ENCODE peak calls at places on chromosomes 11 and 22, in seven cellular contexts. One of them, this sample, is unnamed.

GRCh38 chr11:69427337-69427736 is 54.1 kb upstream of the LINC01488 start:
- DNase-seq in endothelial cell: no peak
- DNase-seq in RCC 7860: no peak
- DNase-seq in ACHN: no peak
- DNase-seq in activated T-helper 9 cell treated with anti-CD3 and anti-CD28 coated beads, Interleukin-2, amount 50 U/mL, for 16 hours: no peak
- DNase-seq in COR-L47: no peak
- DNase-seq in left ventricle myocardium inferior: no peak
- DNase-seq in this sample: peak; percentile 31

GRCh38 chr11:57675176-57675941 is 7.4 kb downstream of the ZDHHC5 start:
- DNase-seq in endothelial cell: no peak
- DNase-seq in left ventricle myocardium inferior: no peak
- DNase-seq in ACHN: no peak
- DNase-seq in COR-L47: no peak
- DNase-seq in activated T-helper 9 cell treated with anti-CD3 and anti-CD28 coated beads, Interleukin-2, amount 50 U/mL, for 16 hours: no peak
- DNase-seq in RCC 7860: no peak
- DNase-seq in this sample: no peak

GRCh38 chr22:29470159-29470855 is 9.7 kb upstream of the NEFH start:
- DNase-seq in ACHN: peak; percentile 71
- DNase-seq in left ventricle myocardium inferior: peak; percentile 33
- DNase-seq in COR-L47: peak; percentile 39
- DNase-seq in activated T-helper 9 cell treated with anti-CD3 and anti-CD28 coated beads, Interleukin-2, amount 50 U/mL, for 16 hours: peak; percentile 61
- DNase-seq in endothelial cell: peak; percentile 89
- DNase-seq in RCC 7860: peak; percentile 18
- DNase-seq in this sample: peak; percentile 56

GRCh38 chr11:69296890-69297224 is 2.9 kb downstream of the MYEOV start:
- DNase-seq in RCC 7860: no peak
- DNase-seq in activated T-helper 9 cell treated with anti-CD3 and anti-CD28 coated beads, Interleukin-2, amount 50 U/mL, for 16 hours: no peak
- DNase-seq in COR-L47: no peak
- DNase-seq in ACHN: no peak
- DNase-seq in endothelial cell: no peak
- DNase-seq in left ventricle myocardium inferior: peak; percentile 53
- DNase-seq in this sample: peak; percentile 72

GRCh38 chr11:67303132-67303988 is at the start of gene SSH3:
- DNase-seq in endothelial cell: peak; percentile 49
- DNase-seq in activated T-helper 9 cell treated with anti-CD3 and anti-CD28 coated beads, Interleukin-2, amount 50 U/mL, for 16 hours: peak; percentile 36
- DNase-seq in ACHN: peak; percentile 74
- DNase-seq in left ventricle myocardium inferior: peak; percentile 83
- DNase-seq in RCC 7860: peak; percentile 49
- DNase-seq in COR-L47: peak; percentile 40
- DNase-seq in this sample: peak; percentile 89

GRCh38 chr11:130037881-130038601 is 31.7 kb upstream of the APLP2 start:
- DNase-seq in endothelial cell: no peak
- DNase-seq in ACHN: no peak
- DNase-seq in RCC 7860: peak; percentile 60
- DNase-seq in left ventricle myocardium inferior: no peak
- DNase-seq in activated T-helper 9 cell treated with anti-CD3 and anti-CD28 coated beads, Interleukin-2, amount 50 U/mL, for 16 hours: no peak
- DNase-seq in COR-L47: no peak
- DNase-seq in this sample: no peak

GRCh38 chr11:42764936-42765335 is 546.9 kb upstream of the API5 start:
- DNase-seq in activated T-helper 9 cell treated with anti-CD3 and anti-CD28 coated beads, Interleukin-2, amount 50 U/mL, for 16 hours: no peak
- DNase-seq in ACHN: no peak
- DNase-seq in endothelial cell: no peak
- DNase-seq in COR-L47: no peak
- DNase-seq in RCC 7860: no peak
- DNase-seq in left ventricle myocardium inferior: no peak
- DNase-seq in this sample: no peak

GRCh38 chr11:65384301-65384889 is 1.9 kb upstream of the SLC25A45 start:
- DNase-seq in left ventricle myocardium inferior: no peak
- DNase-seq in COR-L47: no peak
- DNase-seq in activated T-helper 9 cell treated with anti-CD3 and anti-CD28 coated beads, Interleukin-2, amount 50 U/mL, for 16 hours: no peak
- DNase-seq in ACHN: no peak
- DNase-seq in RCC 7860: peak; percentile 18
- DNase-seq in endothelial cell: no peak
- DNase-seq in this sample: peak; percentile 27

GRCh38 chr11:36057372-36058045 is 113.6 kb downstream of the LDLRAD3 start:
- DNase-seq in COR-L47: no peak
- DNase-seq in ACHN: no peak
- DNase-seq in left ventricle myocardium inferior: no peak
- DNase-seq in RCC 7860: no peak
- DNase-seq in endothelial cell: no peak
- DNase-seq in activated T-helper 9 cell treated with anti-CD3 and anti-CD28 coated beads, Interleukin-2, amount 50 U/mL, for 16 hours: no peak
- DNase-seq in this sample: no peak